ENCODE peak calls at places on chromosome 15, in seven cellular contexts. D is central memory CD4-positive, alpha-beta T cell; B is NCI-H345; U is dermis microvascular lymphatic vessel endothelial cell; E is mammary epithelial cell; G is progenitor cell of endocrine pancreas; X is caudate nucleus. O is an unnamed sample.

GRCh38 chr15:52351206-52351907 is 55.8 kb upstream of the MYO5C start:
- DNase-seq in D (no peak), E (no peak), U (no peak), B (no peak), G (no peak), X (no peak), O (no peak)

GRCh38 chr15:83207622-83208356 is at the start of gene HDGFL3:
- DNase-seq in X (peak), E (peak), B (peak), G (peak), U (peak), D (peak), O (peak)

GRCh38 chr15:62848631-62849050 is 193.9 kb upstream of the TPM1 start:
- DNase-seq in U (no peak), G (no peak), X (no peak), B (no peak), E (no peak), D (no peak), O (no peak)

GRCh38 chr15:38828031-38828532 is 263.5 kb upstream of the RASGRP1 start:
- DNase-seq in G (no peak), D (no peak), X (no peak), U (peak), B (no peak), E (no peak), O (no peak)

GRCh38 chr15:79682851-79683288 is 213.9 kb downstream of the MTHFS start:
- DNase-seq in B (no peak), G (no peak), D (no peak), X (no peak), E (peak), U (no peak), O (no peak)

GRCh38 chr15:75348034-75348562 is 1.3 kb downstream of the NEIL1 start:
- DNase-seq in G (no peak), B (no peak), E (no peak), U (no peak), D (no peak), X (no peak), O (peak)

GRCh38 chr15:40471778-40472130 is 970 bp downstream of the CHST14 start:
- DNase-seq in B (no peak), D (peak), E (no peak), G (no peak), U (no peak), X (no peak), O (peak)

GRCh38 chr15:101490922-101491738 is 1.6 kb upstream of the PCSK6 start:
- DNase-seq in E (no peak), D (no peak), U (no peak), B (no peak), X (no peak), G (no peak), O (peak)

GRCh38 chr15:66163553-66163952 is 90.0 kb downstream of the MEGF11 start:
- DNase-seq in B (peak), D (no peak), U (no peak), E (no peak), X (no peak), G (no peak), O (no peak)

GRCh38 chr15:60907233-60907947 is 321.7 kb downstream of the RORA start:
- DNase-seq in X (no peak), E (no peak), G (no peak), D (no peak), U (no peak), B (no peak), O (no peak)

GRCh38 chr15:45431502-45431901 is 53.2 kb upstream of the GATM start:
- DNase-seq in G (no peak), B (no peak), X (no peak), D (no peak), E (no peak), U (no peak), O (no peak)

GRCh38 chr15:31501536-31502157 is 175.0 kb downstream of the KLF13 start:
- DNase-seq in B (no peak), U (no peak), D (no peak), G (no peak), E (no peak), X (no peak), O (no peak)

GRCh38 chr15:41777421-41777973 is 3.2 kb downstream of the MAPKBP1 start:
- DNase-seq in E (peak), X (no peak), B (no peak), D (no peak), U (no peak), G (no peak), O (no peak)

GRCh38 chr15:25090073-25090733 is 135.4 kb downstream of the SNRPN start:
- DNase-seq in D (no peak), B (no peak), G (no peak), E (no peak), U (no peak), X (no peak), O (no peak)